ENCODE peak calls at places on chromosomes 12 and 14, in five cellular contexts. W is aorta; H is naive thymus-derived CD4-positive, alpha-beta T cell; M is HCT116; X is IMR-90. U is an unnamed sample. For H3K4me1, the result is how much of the 10 kb centered on the place peaks cover.

GRCh38 chr12:108337235-108338223 is 1.6 kb downstream of the CMKLR1 start:
- DNase-seq in X (peak), M (peak), W (peak), H (no peak), U (no peak)

GRCh38 chr12:21600196-21600595 is 4.5 kb downstream of the GYS2 start:
- DNase-seq in X (no peak), M (no peak), H (no peak), W (no peak), U (no peak)

GRCh38 chr12:51051787-51052186 is 3.7 kb downstream of the LETMD1 start:
- DNase-seq in M (no peak), W (no peak), X (no peak), H (no peak), U (no peak)

GRCh38 chr14:95220663-95221231 is 63.4 kb upstream of the DICER1 start:
- DNase-seq in W (no peak), H (no peak), M (no peak), X (peak), U (peak)

GRCh38 chr12:1523558-1524050 is 70.8 kb downstream of the FBXL14 start:
- DNase-seq in H (no peak), M (no peak), X (no peak), W (no peak), U (no peak)

GRCh38 chr12:56601503-56601902 is 28.6 kb downstream of the BAZ2A start:
- DNase-seq in W (no peak), H (peak), M (no peak), X (no peak), U (no peak)

GRCh38 chr12:72368719-72369505 is 96.7 kb downstream of the TRHDE start:
- DNase-seq in W (no peak), X (peak), M (no peak), H (no peak), U (no peak)

GRCh38 chr12:127485528-127485927 is 781.4 kb upstream of the TMEM132C start:
- DNase-seq in M (no peak), W (no peak), X (peak), H (no peak), U (no peak)

GRCh38 chr12:125983784-125984510 is 918.7 kb downstream of the AACS start:
- DNase-seq in H (no peak), X (no peak), W (no peak), M (no peak), U (no peak)

GRCh38 chr12:18068355-18068754 is 21.6 kb downstream of the RERGL start:
- DNase-seq in M (no peak), X (no peak), H (no peak), W (no peak), U (no peak)

GRCh38 chr12:108930155-108930554 is 50.3 kb downstream of the DAO start:
- DNase-seq in M (no peak), H (no peak), X (no peak), W (no peak), U (no peak)

GRCh38 chr14:98941481-98941880 is 330.5 kb downstream of the BCL11B start:
- DNase-seq in M (no peak), X (no peak), H (no peak), W (no peak), U (no peak)

GRCh38 chr14:75247286-75247922 is 31.2 kb upstream of the FOS start:
- DNase-seq in H (peak), M (no peak), W (no peak), X (no peak), U (no peak)

GRCh38 chr12:50627491-50627890 is 122.7 kb downstream of the DIP2B start:
- DNase-seq in W (no peak), M (no peak), H (no peak), X (no peak), U (no peak)

GRCh38 chr14:64709126-64709525 is 4.9 kb downstream of the PLEKHG3 start:
- DNase-seq in H (no peak), M (no peak), W (peak), X (no peak), U (no peak)
- H3K4me1 ChIP-seq in H (under half), M (under half), W (under half), X (under half), U (under half)

DNA sequence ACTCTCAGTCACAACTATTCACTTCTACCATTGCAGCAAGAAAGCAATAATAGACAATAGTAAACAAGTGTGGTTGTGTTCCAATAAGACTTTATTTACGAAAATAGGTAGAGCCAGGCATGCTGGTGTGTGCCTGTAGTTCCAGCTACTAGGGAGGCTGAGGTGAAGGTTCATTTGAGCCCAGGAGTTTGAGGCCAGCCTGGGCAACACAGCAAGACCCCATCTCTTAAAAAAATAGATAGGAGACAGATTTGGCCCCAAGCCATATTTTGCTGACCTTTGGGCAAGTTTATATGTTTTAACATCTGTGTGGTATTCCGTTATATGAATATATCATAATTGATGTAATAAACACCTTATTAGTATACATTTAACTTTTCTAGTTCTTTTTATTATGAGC is 14.1 kb downstream of the ACAD10 start:
- DNase-seq in H (no peak), W (no peak), X (no peak), M (no peak), U (no peak)
- H3K4me1 ChIP-seq in H (under half), W (under half), X (under half), M (under half), U (under half)

DNA sequence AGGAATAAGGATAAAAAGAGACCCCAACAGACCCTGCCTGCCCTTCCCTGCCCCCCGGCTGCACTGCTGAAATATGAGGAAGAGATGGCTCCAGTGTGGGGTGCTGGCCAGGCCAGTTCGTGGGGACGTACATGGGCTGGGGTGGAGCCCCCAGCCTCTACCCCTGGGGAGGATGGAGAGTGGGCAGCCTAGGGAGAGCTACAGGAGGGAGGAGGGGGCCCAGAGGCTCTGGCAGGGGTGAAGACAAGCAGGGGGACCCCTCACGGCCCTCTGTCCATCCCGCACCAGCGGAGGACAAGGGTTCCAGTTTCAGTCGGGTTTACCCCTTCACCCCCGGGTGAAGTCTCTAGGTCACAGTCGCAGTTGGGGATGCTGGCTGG is 11.0 kb upstream of the RPLP0 start:
- DNase-seq in W (no peak), X (no peak), M (no peak), H (no peak), U (no peak)
- H3K4me1 ChIP-seq in W (under half), X (under half), M (under half), H (under half), U (under half)

DNA sequence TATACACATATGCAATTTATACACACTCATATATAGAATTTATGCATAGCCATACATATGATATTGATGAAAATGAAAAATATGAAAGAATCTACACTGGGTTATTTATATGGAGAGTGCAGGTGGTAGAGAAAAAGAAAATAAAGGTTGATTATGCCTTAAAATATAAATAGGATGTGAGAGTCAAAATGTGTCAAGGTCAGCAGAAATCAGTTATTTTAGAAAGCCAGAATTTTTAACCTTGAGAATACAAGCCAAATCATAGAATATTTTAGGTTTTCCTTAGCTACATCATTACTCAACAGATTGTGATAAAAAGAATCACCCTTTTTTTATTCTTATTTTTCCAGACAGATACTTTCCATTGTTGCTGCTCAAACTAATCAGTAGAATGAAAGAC is 146.2 kb downstream of the SLC6A15 start:
- DNase-seq in X (no peak), W (no peak), H (no peak), M (no peak), U (no peak)
- H3K4me1 ChIP-seq in X (under half), W (under half), H (under half), M (under half), U (under half)

DNA sequence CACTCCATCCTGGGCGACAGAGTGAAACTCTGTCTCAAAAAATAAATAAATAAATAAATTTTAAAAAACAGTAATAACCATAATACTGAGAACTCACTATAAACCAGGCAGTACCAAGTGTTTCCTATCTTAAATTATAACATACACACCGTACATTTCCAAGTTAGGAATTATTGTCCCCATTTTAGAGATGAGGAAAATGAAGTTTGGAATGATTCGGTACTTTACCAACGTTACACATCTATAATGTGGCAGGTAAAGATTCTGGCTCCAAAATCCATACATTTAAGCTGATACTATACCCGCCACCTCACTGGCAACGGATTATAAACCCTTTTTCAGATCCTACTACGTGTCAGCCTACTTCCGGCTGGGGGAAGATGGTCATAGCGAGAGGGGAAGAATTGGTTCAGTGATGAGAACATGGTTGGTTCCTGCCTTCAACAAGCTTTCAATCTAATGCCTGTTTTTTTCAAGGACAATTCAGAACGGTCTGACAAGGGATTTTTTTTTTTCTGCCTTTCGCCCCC is 105.9 kb upstream of the ATF7IP start:
- DNase-seq in M (no peak), H (no peak), W (no peak), X (no peak), U (no peak)
- H3K4me1 ChIP-seq in M (under half), H (under half), W (under half), X (under half), U (under half)